ENCODE peak calls at places on chromosomes 2 and 18, in six cellular contexts. One of them, this sample, is unnamed.

GRCh38 chr18:58097907-58098166 is 53.8 kb downstream of the NEDD4L start:
- DNase-seq in CD8-positive, alpha-beta memory T cell: no peak
- DNase-seq in astrocyte: no peak
- DNase-seq in right atrium auricular region: no peak
- DNase-seq in GM23338: no peak
- DNase-seq in prostate gland: no peak
- DNase-seq in this sample: no peak

GRCh38 chr2:142178604-142179003 is 47.8 kb upstream of the LRP1B start:
- DNase-seq in GM23338: no peak
- DNase-seq in prostate gland: no peak
- DNase-seq in astrocyte: no peak
- DNase-seq in CD8-positive, alpha-beta memory T cell: no peak
- DNase-seq in right atrium auricular region: no peak
- DNase-seq in this sample: no peak

GRCh38 chr2:200814917-200815316 is 3.2 kb downstream of the BZW1 start:
- DNase-seq in GM23338: no peak
- DNase-seq in CD8-positive, alpha-beta memory T cell: no peak
- DNase-seq in right atrium auricular region: no peak
- DNase-seq in astrocyte: no peak
- DNase-seq in prostate gland: no peak
- DNase-seq in this sample: no peak

GRCh38 chr2:3238951-3239841 is 138.4 kb downstream of the EIPR1 start:
- DNase-seq in prostate gland: no peak
- DNase-seq in CD8-positive, alpha-beta memory T cell: no peak
- DNase-seq in astrocyte: no peak
- DNase-seq in GM23338: no peak
- DNase-seq in right atrium auricular region: no peak
- DNase-seq in this sample: no peak

GRCh38 chr18:31510319-31510718 is 12.3 kb downstream of the DSG2 start:
- DNase-seq in right atrium auricular region: no peak
- DNase-seq in GM23338: no peak
- DNase-seq in astrocyte: peak
- DNase-seq in prostate gland: peak
- DNase-seq in CD8-positive, alpha-beta memory T cell: no peak
- DNase-seq in this sample: no peak

GRCh38 chr2:47686018-47686417 is 96.9 kb upstream of the MSH6 start:
- DNase-seq in astrocyte: no peak
- DNase-seq in CD8-positive, alpha-beta memory T cell: no peak
- DNase-seq in GM23338: no peak
- DNase-seq in prostate gland: no peak
- DNase-seq in right atrium auricular region: no peak
- DNase-seq in this sample: no peak

GRCh38 chr2:37342636-37343211 is 1.7 kb upstream of the QPCT start:
- DNase-seq in right atrium auricular region: no peak
- DNase-seq in astrocyte: no peak
- DNase-seq in prostate gland: no peak
- DNase-seq in GM23338: peak
- DNase-seq in CD8-positive, alpha-beta memory T cell: no peak
- DNase-seq in this sample: no peak

GRCh38 chr2:62184499-62185045 is 11.3 kb upstream of the B3GNT2 start:
- DNase-seq in astrocyte: no peak
- DNase-seq in right atrium auricular region: no peak
- DNase-seq in GM23338: no peak
- DNase-seq in CD8-positive, alpha-beta memory T cell: no peak
- DNase-seq in prostate gland: no peak
- DNase-seq in this sample: no peak

GRCh38 chr2:3628800-3629199 is 29.2 kb upstream of the ALLC start:
- DNase-seq in astrocyte: no peak
- DNase-seq in GM23338: peak
- DNase-seq in CD8-positive, alpha-beta memory T cell: no peak
- DNase-seq in prostate gland: no peak
- DNase-seq in right atrium auricular region: no peak
- DNase-seq in this sample: no peak

GRCh38 chr2:230520875-230521155 is 104.8 kb downstream of the SP100 start:
- DNase-seq in prostate gland: no peak
- DNase-seq in astrocyte: peak
- DNase-seq in right atrium auricular region: no peak
- DNase-seq in GM23338: no peak
- DNase-seq in CD8-positive, alpha-beta memory T cell: no peak
- DNase-seq in this sample: no peak

GRCh38 chr2:20611844-20612356 is 39.0 kb downstream of the HS1BP3 start:
- DNase-seq in right atrium auricular region: no peak
- DNase-seq in GM23338: no peak
- DNase-seq in CD8-positive, alpha-beta memory T cell: no peak
- DNase-seq in astrocyte: no peak
- DNase-seq in prostate gland: no peak
- DNase-seq in this sample: no peak
- H3K27ac ChIP-seq in right atrium auricular region: peak
- H3K27ac ChIP-seq in GM23338: no peak
- H3K27ac ChIP-seq in CD8-positive, alpha-beta memory T cell: no peak
- H3K27ac ChIP-seq in astrocyte: peak
- H3K27ac ChIP-seq in prostate gland: peak
- H3K27ac ChIP-seq in this sample: peak

DNA sequence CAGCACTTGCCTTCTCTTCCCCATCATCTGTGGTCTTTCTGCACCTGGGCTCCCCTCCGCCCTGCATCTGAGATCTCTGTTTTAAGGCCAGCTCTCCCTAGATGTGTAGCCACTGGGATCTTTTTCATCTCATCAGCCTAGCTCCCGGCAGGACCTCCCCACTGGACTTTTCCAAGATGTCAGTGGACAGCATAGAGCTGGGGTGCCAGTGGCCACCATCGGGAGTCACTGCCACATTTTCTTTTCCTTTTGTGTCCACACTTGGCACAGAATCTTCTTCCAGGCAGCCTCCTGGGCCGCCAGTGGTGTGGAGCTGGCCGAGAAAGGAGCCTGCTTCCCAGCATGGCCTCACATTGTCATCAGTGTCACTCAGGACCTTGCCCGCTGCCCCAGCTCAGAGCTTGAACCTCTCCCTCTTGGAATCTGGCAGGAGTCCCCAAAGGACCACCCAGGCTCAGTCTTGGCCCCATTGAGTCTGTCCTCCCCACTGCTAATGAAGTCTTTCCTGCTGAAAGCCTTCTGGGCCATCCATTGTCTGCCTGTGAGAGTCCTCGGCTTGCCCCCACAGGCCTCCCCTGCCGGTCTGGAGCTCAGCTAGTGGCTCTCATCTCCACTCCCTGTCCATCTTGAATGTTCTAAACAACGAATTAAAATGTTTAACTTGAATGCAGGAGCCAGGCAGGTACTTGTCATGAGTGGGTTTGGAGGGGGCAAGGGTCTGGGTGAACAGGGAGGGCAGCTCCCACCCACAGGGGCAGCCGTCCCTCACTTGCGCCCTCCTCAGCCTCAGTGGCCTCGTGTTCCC is 324.4 kb downstream of the GBX2 start:
- DNase-seq in astrocyte: no peak
- DNase-seq in CD8-positive, alpha-beta memory T cell: no peak
- DNase-seq in prostate gland: no peak
- DNase-seq in GM23338: no peak
- DNase-seq in right atrium auricular region: no peak
- DNase-seq in this sample: no peak
- H3K27ac ChIP-seq in astrocyte: no peak
- H3K27ac ChIP-seq in CD8-positive, alpha-beta memory T cell: no peak
- H3K27ac ChIP-seq in prostate gland: no peak
- H3K27ac ChIP-seq in GM23338: no peak
- H3K27ac ChIP-seq in right atrium auricular region: no peak
- H3K27ac ChIP-seq in this sample: no peak

GRCh38 chr2:195830968-195831810 is 174.2 kb downstream of the SLC39A10 start:
- DNase-seq in prostate gland: no peak
- DNase-seq in right atrium auricular region: no peak
- DNase-seq in astrocyte: no peak
- DNase-seq in GM23338: peak
- DNase-seq in CD8-positive, alpha-beta memory T cell: no peak
- DNase-seq in this sample: no peak
- H3K27ac ChIP-seq in prostate gland: no peak
- H3K27ac ChIP-seq in right atrium auricular region: no peak
- H3K27ac ChIP-seq in astrocyte: no peak
- H3K27ac ChIP-seq in GM23338: no peak
- H3K27ac ChIP-seq in CD8-positive, alpha-beta memory T cell: no peak
- H3K27ac ChIP-seq in this sample: no peak

GRCh38 chr2:1740714-1741584 is 3.4 kb downstream of the PXDN start:
- DNase-seq in right atrium auricular region: peak
- DNase-seq in prostate gland: no peak
- DNase-seq in CD8-positive, alpha-beta memory T cell: no peak
- DNase-seq in astrocyte: no peak
- DNase-seq in GM23338: no peak
- DNase-seq in this sample: no peak
- H3K27ac ChIP-seq in right atrium auricular region: no peak
- H3K27ac ChIP-seq in prostate gland: no peak
- H3K27ac ChIP-seq in CD8-positive, alpha-beta memory T cell: no peak
- H3K27ac ChIP-seq in astrocyte: peak
- H3K27ac ChIP-seq in GM23338: no peak
- H3K27ac ChIP-seq in this sample: no peak

GRCh38 chr2:222000326-222000725 is 298.5 kb downstream of the PAX3 start:
- DNase-seq in right atrium auricular region: no peak
- DNase-seq in GM23338: no peak
- DNase-seq in prostate gland: no peak
- DNase-seq in CD8-positive, alpha-beta memory T cell: no peak
- DNase-seq in astrocyte: peak
- DNase-seq in this sample: no peak

GRCh38 chr2:221997683-221998082 is 301.1 kb downstream of the PAX3 start:
- DNase-seq in CD8-positive, alpha-beta memory T cell: no peak
- DNase-seq in prostate gland: no peak
- DNase-seq in GM23338: no peak
- DNase-seq in right atrium auricular region: no peak
- DNase-seq in astrocyte: no peak
- DNase-seq in this sample: no peak

GRCh38 chr2:221997100-221997499 is 301.7 kb downstream of the PAX3 start:
- DNase-seq in GM23338: peak
- DNase-seq in right atrium auricular region: no peak
- DNase-seq in astrocyte: peak
- DNase-seq in CD8-positive, alpha-beta memory T cell: no peak
- DNase-seq in prostate gland: no peak
- DNase-seq in this sample: no peak

GRCh38 chr2:221994926-221995325 is 303.9 kb downstream of the PAX3 start:
- DNase-seq in prostate gland: no peak
- DNase-seq in astrocyte: no peak
- DNase-seq in CD8-positive, alpha-beta memory T cell: no peak
- DNase-seq in right atrium auricular region: no peak
- DNase-seq in GM23338: no peak
- DNase-seq in this sample: no peak

DNA sequence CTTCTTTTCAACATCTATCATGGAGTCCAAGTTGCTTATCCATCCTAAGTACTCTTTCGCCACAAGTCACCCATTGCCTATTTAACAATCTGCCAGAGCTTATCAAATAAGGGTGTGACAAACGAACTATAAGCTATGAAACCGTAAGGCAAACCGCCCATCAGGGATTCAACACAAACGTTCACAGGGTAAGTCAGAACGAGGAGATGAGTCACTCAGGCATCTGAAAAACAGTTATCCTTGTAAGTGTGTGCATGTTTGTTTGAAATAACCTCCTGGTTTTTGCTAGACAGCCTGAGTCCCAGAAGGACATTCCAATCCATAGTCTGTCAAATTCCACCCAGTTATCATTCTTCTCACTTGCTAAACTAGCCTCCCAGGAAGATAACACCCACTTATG is 299.1 kb downstream of the PAX3 start:
- DNase-seq in prostate gland: no peak
- DNase-seq in GM23338: no peak
- DNase-seq in CD8-positive, alpha-beta memory T cell: no peak
- DNase-seq in right atrium auricular region: no peak
- DNase-seq in astrocyte: peak
- DNase-seq in this sample: no peak
- H3K27ac ChIP-seq in prostate gland: no peak
- H3K27ac ChIP-seq in GM23338: no peak
- H3K27ac ChIP-seq in CD8-positive, alpha-beta memory T cell: no peak
- H3K27ac ChIP-seq in right atrium auricular region: no peak
- H3K27ac ChIP-seq in astrocyte: peak
- H3K27ac ChIP-seq in this sample: no peak